ENCODE peak calls at places on chromosome 15, in nine cellular contexts. One of them, this sample, is unnamed.

GRCh38 chr15:31302778-31303433 is 23.7 kb upstream of the KLF13 start:
- DNase-seq in NCI-H748 treated with DMSO at 0.1 percent for 48 hours: no peak
- DNase-seq in SJCRH30: no peak
- DNase-seq in WTC11: no peak
- DNase-seq in activated CD8-positive, alpha-beta memory T cell treated with anti-CD3 and anti-CD28 coated beads, Interleukin-2, amount 50 U/mL, for 48 hours: no peak
- DNase-seq in lung microvascular endothelial cell: no peak
- DNase-seq in cardiac fibroblast: no peak
- DNase-seq in COR-L47: no peak
- DNase-seq in CD4-positive, alpha-beta T cell: no peak
- DNase-seq in this sample: no peak

GRCh38 chr15:41928637-41929620 is 35.1 kb upstream of the SPTBN5 start:
- DNase-seq in NCI-H748 treated with DMSO at 0.1 percent for 48 hours: no peak
- DNase-seq in SJCRH30: peak; percentile 46
- DNase-seq in WTC11: no peak
- DNase-seq in activated CD8-positive, alpha-beta memory T cell treated with anti-CD3 and anti-CD28 coated beads, Interleukin-2, amount 50 U/mL, for 48 hours: no peak
- DNase-seq in lung microvascular endothelial cell: peak; percentile 68
- DNase-seq in cardiac fibroblast: no peak
- DNase-seq in COR-L47: no peak
- DNase-seq in CD4-positive, alpha-beta T cell: no peak
- DNase-seq in this sample: no peak

GRCh38 chr15:52727825-52728224 is 48.6 kb upstream of the ATOSA start:
- DNase-seq in NCI-H748 treated with DMSO at 0.1 percent for 48 hours: no peak
- DNase-seq in SJCRH30: no peak
- DNase-seq in WTC11: no peak
- DNase-seq in activated CD8-positive, alpha-beta memory T cell treated with anti-CD3 and anti-CD28 coated beads, Interleukin-2, amount 50 U/mL, for 48 hours: no peak
- DNase-seq in lung microvascular endothelial cell: peak; percentile 60
- DNase-seq in cardiac fibroblast: no peak
- DNase-seq in COR-L47: no peak
- DNase-seq in CD4-positive, alpha-beta T cell: no peak
- DNase-seq in this sample: no peak

GRCh38 chr15:52183562-52184173 is 7.5 kb downstream of the GNB5 start:
- DNase-seq in NCI-H748 treated with DMSO at 0.1 percent for 48 hours: no peak
- DNase-seq in SJCRH30: no peak
- DNase-seq in WTC11: peak; percentile 57
- DNase-seq in activated CD8-positive, alpha-beta memory T cell treated with anti-CD3 and anti-CD28 coated beads, Interleukin-2, amount 50 U/mL, for 48 hours: no peak
- DNase-seq in lung microvascular endothelial cell: peak; percentile 63
- DNase-seq in cardiac fibroblast: peak; percentile 68
- DNase-seq in COR-L47: no peak
- DNase-seq in CD4-positive, alpha-beta T cell: no peak
- DNase-seq in this sample: no peak

GRCh38 chr15:91970142-91970541 is 116.6 kb downstream of the SLCO3A1 start:
- DNase-seq in NCI-H748 treated with DMSO at 0.1 percent for 48 hours: no peak
- DNase-seq in SJCRH30: no peak
- DNase-seq in WTC11: no peak
- DNase-seq in activated CD8-positive, alpha-beta memory T cell treated with anti-CD3 and anti-CD28 coated beads, Interleukin-2, amount 50 U/mL, for 48 hours: no peak
- DNase-seq in lung microvascular endothelial cell: no peak
- DNase-seq in cardiac fibroblast: peak; percentile 65
- DNase-seq in COR-L47: no peak
- DNase-seq in CD4-positive, alpha-beta T cell: no peak
- DNase-seq in this sample: no peak

GRCh38 chr15:92069308-92070244 is 216.1 kb downstream of the SLCO3A1 start:
- DNase-seq in NCI-H748 treated with DMSO at 0.1 percent for 48 hours: no peak
- DNase-seq in SJCRH30: no peak
- DNase-seq in WTC11: no peak
- DNase-seq in activated CD8-positive, alpha-beta memory T cell treated with anti-CD3 and anti-CD28 coated beads, Interleukin-2, amount 50 U/mL, for 48 hours: peak; percentile 61
- DNase-seq in lung microvascular endothelial cell: no peak
- DNase-seq in cardiac fibroblast: peak; percentile 85
- DNase-seq in COR-L47: no peak
- DNase-seq in CD4-positive, alpha-beta T cell: peak; percentile 37
- DNase-seq in this sample: no peak

GRCh38 chr15:40354408-40355171 is 3.4 kb upstream of the DISP2 start:
- DNase-seq in NCI-H748 treated with DMSO at 0.1 percent for 48 hours: no peak
- DNase-seq in SJCRH30: peak; percentile 58
- DNase-seq in WTC11: peak; percentile 61
- DNase-seq in activated CD8-positive, alpha-beta memory T cell treated with anti-CD3 and anti-CD28 coated beads, Interleukin-2, amount 50 U/mL, for 48 hours: no peak
- DNase-seq in lung microvascular endothelial cell: peak; percentile 46
- DNase-seq in cardiac fibroblast: no peak
- DNase-seq in COR-L47: peak; percentile 66
- DNase-seq in CD4-positive, alpha-beta T cell: no peak
- DNase-seq in this sample: no peak

GRCh38 chr15:88769161-88769971 is 33.9 kb upstream of the ACAN start:
- DNase-seq in NCI-H748 treated with DMSO at 0.1 percent for 48 hours: no peak
- DNase-seq in SJCRH30: no peak
- DNase-seq in WTC11: peak; percentile 58
- DNase-seq in activated CD8-positive, alpha-beta memory T cell treated with anti-CD3 and anti-CD28 coated beads, Interleukin-2, amount 50 U/mL, for 48 hours: no peak
- DNase-seq in lung microvascular endothelial cell: peak; percentile 4
- DNase-seq in cardiac fibroblast: peak; percentile 18
- DNase-seq in COR-L47: no peak
- DNase-seq in CD4-positive, alpha-beta T cell: no peak
- DNase-seq in this sample: no peak

GRCh38 chr15:34725565-34725964 is 29.2 kb downstream of the GJD2 start:
- DNase-seq in NCI-H748 treated with DMSO at 0.1 percent for 48 hours: no peak
- DNase-seq in SJCRH30: peak; percentile 90
- DNase-seq in WTC11: no peak
- DNase-seq in activated CD8-positive, alpha-beta memory T cell treated with anti-CD3 and anti-CD28 coated beads, Interleukin-2, amount 50 U/mL, for 48 hours: no peak
- DNase-seq in lung microvascular endothelial cell: no peak
- DNase-seq in cardiac fibroblast: no peak
- DNase-seq in COR-L47: no peak
- DNase-seq in CD4-positive, alpha-beta T cell: no peak
- DNase-seq in this sample: no peak

GRCh38 chr15:75339531-75340240 is 3.8 kb downstream of the COMMD4 start:
- DNase-seq in NCI-H748 treated with DMSO at 0.1 percent for 48 hours: no peak
- DNase-seq in SJCRH30: no peak
- DNase-seq in WTC11: no peak
- DNase-seq in activated CD8-positive, alpha-beta memory T cell treated with anti-CD3 and anti-CD28 coated beads, Interleukin-2, amount 50 U/mL, for 48 hours: no peak
- DNase-seq in lung microvascular endothelial cell: no peak
- DNase-seq in cardiac fibroblast: no peak
- DNase-seq in COR-L47: no peak
- DNase-seq in CD4-positive, alpha-beta T cell: no peak
- DNase-seq in this sample: no peak

GRCh38 chr15:57395292-57395691 is 19.0 kb downstream of the CGNL1 start:
- DNase-seq in NCI-H748 treated with DMSO at 0.1 percent for 48 hours: no peak
- DNase-seq in SJCRH30: peak; percentile 53
- DNase-seq in WTC11: no peak
- DNase-seq in activated CD8-positive, alpha-beta memory T cell treated with anti-CD3 and anti-CD28 coated beads, Interleukin-2, amount 50 U/mL, for 48 hours: no peak
- DNase-seq in lung microvascular endothelial cell: no peak
- DNase-seq in cardiac fibroblast: peak; percentile 83
- DNase-seq in COR-L47: no peak
- DNase-seq in CD4-positive, alpha-beta T cell: no peak
- DNase-seq in this sample: no peak

GRCh38 chr15:85583404-85584390 is 203.3 kb downstream of the AKAP13 start:
- DNase-seq in NCI-H748 treated with DMSO at 0.1 percent for 48 hours: no peak
- DNase-seq in SJCRH30: peak; percentile 13
- DNase-seq in WTC11: no peak
- DNase-seq in activated CD8-positive, alpha-beta memory T cell treated with anti-CD3 and anti-CD28 coated beads, Interleukin-2, amount 50 U/mL, for 48 hours: peak; percentile 79
- DNase-seq in lung microvascular endothelial cell: peak; percentile 50
- DNase-seq in cardiac fibroblast: peak; percentile 88
- DNase-seq in COR-L47: peak; percentile 22
- DNase-seq in CD4-positive, alpha-beta T cell: no peak
- DNase-seq in this sample: peak; percentile 5

GRCh38 chr15:35932541-35932940 is 386.6 kb upstream of the DPH6 start:
- DNase-seq in NCI-H748 treated with DMSO at 0.1 percent for 48 hours: no peak
- DNase-seq in SJCRH30: no peak
- DNase-seq in WTC11: no peak
- DNase-seq in activated CD8-positive, alpha-beta memory T cell treated with anti-CD3 and anti-CD28 coated beads, Interleukin-2, amount 50 U/mL, for 48 hours: no peak
- DNase-seq in lung microvascular endothelial cell: no peak
- DNase-seq in cardiac fibroblast: no peak
- DNase-seq in COR-L47: no peak
- DNase-seq in CD4-positive, alpha-beta T cell: no peak
- DNase-seq in this sample: no peak

GRCh38 chr15:84631706-84632272 is 22.3 kb downstream of the WDR73 start:
- DNase-seq in NCI-H748 treated with DMSO at 0.1 percent for 48 hours: no peak
- DNase-seq in SJCRH30: peak; percentile 29
- DNase-seq in WTC11: no peak
- DNase-seq in activated CD8-positive, alpha-beta memory T cell treated with anti-CD3 and anti-CD28 coated beads, Interleukin-2, amount 50 U/mL, for 48 hours: no peak
- DNase-seq in lung microvascular endothelial cell: no peak
- DNase-seq in cardiac fibroblast: peak; percentile 46
- DNase-seq in COR-L47: no peak
- DNase-seq in CD4-positive, alpha-beta T cell: no peak
- DNase-seq in this sample: no peak

GRCh38 chr15:92715753-92716152 is 60.2 kb upstream of the FAM174B start:
- DNase-seq in NCI-H748 treated with DMSO at 0.1 percent for 48 hours: no peak
- DNase-seq in SJCRH30: no peak
- DNase-seq in WTC11: no peak
- DNase-seq in activated CD8-positive, alpha-beta memory T cell treated with anti-CD3 and anti-CD28 coated beads, Interleukin-2, amount 50 U/mL, for 48 hours: no peak
- DNase-seq in lung microvascular endothelial cell: no peak
- DNase-seq in cardiac fibroblast: peak; percentile 14
- DNase-seq in COR-L47: no peak
- DNase-seq in CD4-positive, alpha-beta T cell: no peak
- DNase-seq in this sample: no peak

GRCh38 chr15:77033417-77033728 is 37.5 kb downstream of the TSPAN3 start:
- DNase-seq in NCI-H748 treated with DMSO at 0.1 percent for 48 hours: no peak
- DNase-seq in SJCRH30: no peak
- DNase-seq in WTC11: no peak
- DNase-seq in activated CD8-positive, alpha-beta memory T cell treated with anti-CD3 and anti-CD28 coated beads, Interleukin-2, amount 50 U/mL, for 48 hours: no peak
- DNase-seq in lung microvascular endothelial cell: no peak
- DNase-seq in cardiac fibroblast: no peak
- DNase-seq in COR-L47: no peak
- DNase-seq in CD4-positive, alpha-beta T cell: no peak
- DNase-seq in this sample: no peak

GRCh38 chr15:38699633-38700230 is 135.1 kb upstream of the RASGRP1 start:
- DNase-seq in NCI-H748 treated with DMSO at 0.1 percent for 48 hours: peak; percentile 29
- DNase-seq in SJCRH30: peak; percentile 54
- DNase-seq in WTC11: peak; percentile 67
- DNase-seq in activated CD8-positive, alpha-beta memory T cell treated with anti-CD3 and anti-CD28 coated beads, Interleukin-2, amount 50 U/mL, for 48 hours: no peak
- DNase-seq in lung microvascular endothelial cell: peak; percentile 80
- DNase-seq in cardiac fibroblast: peak; percentile 73
- DNase-seq in COR-L47: peak; percentile 25
- DNase-seq in CD4-positive, alpha-beta T cell: peak; percentile 58
- DNase-seq in this sample: peak; percentile 29

GRCh38 chr15:38868326-38869114 is 303.9 kb upstream of the RASGRP1 start:
- DNase-seq in NCI-H748 treated with DMSO at 0.1 percent for 48 hours: no peak
- DNase-seq in SJCRH30: peak; percentile 49
- DNase-seq in WTC11: no peak
- DNase-seq in activated CD8-positive, alpha-beta memory T cell treated with anti-CD3 and anti-CD28 coated beads, Interleukin-2, amount 50 U/mL, for 48 hours: no peak
- DNase-seq in lung microvascular endothelial cell: peak; percentile 17
- DNase-seq in cardiac fibroblast: peak; percentile 97
- DNase-seq in COR-L47: no peak
- DNase-seq in CD4-positive, alpha-beta T cell: no peak
- DNase-seq in this sample: no peak

GRCh38 chr15:96142498-96142897 is 188.0 kb upstream of the NR2F2 start:
- DNase-seq in NCI-H748 treated with DMSO at 0.1 percent for 48 hours: no peak
- DNase-seq in SJCRH30: no peak
- DNase-seq in WTC11: no peak
- DNase-seq in activated CD8-positive, alpha-beta memory T cell treated with anti-CD3 and anti-CD28 coated beads, Interleukin-2, amount 50 U/mL, for 48 hours: no peak
- DNase-seq in lung microvascular endothelial cell: no peak
- DNase-seq in cardiac fibroblast: no peak
- DNase-seq in COR-L47: no peak
- DNase-seq in CD4-positive, alpha-beta T cell: no peak
- DNase-seq in this sample: no peak

This sample was measured in NCI-H774.